ENCODE peak calls at places on chromosome 11, in seven cellular contexts. X, M, V, N, A, W and I are unnamed samples. For H3K4me1, the result is how much of the 10 kb centered on the place peaks cover.

GRCh38 chr11:61026121-61027031 is 54.9 kb downstream of the CD6 start:
- DNase-seq in X (no peak), M (no peak), V (no peak), N (no peak), A (no peak), W (no peak), I (no peak)

GRCh38 chr11:83639995-83640758 is 354.0 kb upstream of the CCDC90B start:
- DNase-seq in X (no peak), M (no peak), V (no peak), N (no peak), A (no peak), W (no peak), I (no peak)

GRCh38 chr11:8870461-8871282 is 40.3 kb upstream of the AKIP1 start:
- DNase-seq in X (peak), M (peak), V (peak), N (peak), A (peak), W (no peak), I (peak)

GRCh38 chr11:11640996-11641395 is 19.2 kb upstream of the GALNT18 start:
- DNase-seq in X (no peak), M (no peak), V (no peak), N (no peak), A (no peak), W (no peak), I (no peak)

GRCh38 chr11:58204042-58204441 is at the start of gene OR1S2:
- DNase-seq in X (no peak), M (no peak), V (no peak), N (no peak), A (no peak), W (no peak), I (no peak)

GRCh38 chr11:16292167-16292859 is 64.0 kb downstream of the SOX6 start:
- DNase-seq in X (no peak), M (no peak), V (no peak), N (no peak), A (no peak), W (no peak), I (no peak)

GRCh38 chr11:31690041-31690440 is 121.1 kb downstream of the PAX6 start:
- DNase-seq in X (peak), M (peak), V (no peak), N (no peak), A (no peak), W (no peak), I (no peak)

GRCh38 chr11:95926714-95927113 is 2.8 kb upstream of the MTMR2 start:
- DNase-seq in X (no peak), M (no peak), V (no peak), N (no peak), A (no peak), W (no peak), I (no peak)

GRCh38 chr11:36296925-36297604 is 977 bp downstream of the PRR5L start:
- DNase-seq in X (peak), M (peak), V (no peak), N (no peak), A (no peak), W (no peak), I (no peak)

GRCh38 chr11:132519226-132519860 is 1013.0 kb downstream of the OPCML start:
- DNase-seq in X (no peak), M (peak), V (no peak), N (no peak), A (no peak), W (no peak), I (no peak)

GRCh38 chr11:116931206-116931953 is 94.0 kb upstream of the APOA1 start:
- DNase-seq in X (peak), M (peak), V (no peak), N (no peak), A (peak), W (no peak), I (no peak)

GRCh38 chr11:13720940-13721339 is 52.5 kb downstream of the FAR1 start:
- DNase-seq in X (no peak), M (peak), V (no peak), N (no peak), A (peak), W (no peak), I (no peak)

GRCh38 chr11:97683733-97684132 is 1293.9 kb downstream of the JRKL start:
- DNase-seq in X (no peak), M (no peak), V (peak), N (no peak), A (peak), W (no peak), I (peak)

GRCh38 chr11:78037056-78037455 is 14.0 kb upstream of the KCTD14 start:
- DNase-seq in X (no peak), M (no peak), V (no peak), N (no peak), A (no peak), W (no peak), I (no peak)

GRCh38 chr11:14971865-14972580 is at the start of gene CALCA:
- DNase-seq in X (peak), M (peak), V (no peak), N (no peak), A (no peak), W (no peak), I (peak)

GRCh38 chr11:71255323-71255722 is 2.9 kb upstream of the SHANK2 start:
- DNase-seq in X (no peak), M (no peak), V (no peak), N (no peak), A (peak), W (no peak), I (no peak)

GRCh38 chr11:80860632-80861031 is 1419.8 kb upstream of the TENM4 start:
- DNase-seq in X (peak), M (peak), V (no peak), N (no peak), A (peak), W (no peak), I (no peak)

GRCh38 chr11:23866641-23867040 is 630.2 kb upstream of the LUZP2 start:
- DNase-seq in X (no peak), M (peak), V (no peak), N (no peak), A (peak), W (no peak), I (no peak)

GRCh38 chr11:62552465-62552782 is 5.8 kb upstream of the AHNAK start:
- DNase-seq in X (peak), M (peak), V (no peak), N (no peak), A (no peak), W (no peak), I (peak)

GRCh38 chr11:105937738-105938137 is 84.3 kb downstream of the MSANTD4 start:
- DNase-seq in X (peak), M (peak), V (no peak), N (peak), A (peak), W (no peak), I (no peak)

GRCh38 chr11:111792955-111793500 is 26.8 kb upstream of the PPP2R1B start:
- DNase-seq in X (no peak), M (peak), V (no peak), N (no peak), A (no peak), W (no peak), I (no peak)

GRCh38 chr11:17763703-17764102 is 29.1 kb downstream of the KCNC1 start:
- DNase-seq in X (no peak), M (no peak), V (no peak), N (no peak), A (no peak), W (no peak), I (no peak)

GRCh38 chr11:14813506-14813905 is 78.5 kb downstream of the CYP2R1 start:
- DNase-seq in X (no peak), M (no peak), V (no peak), N (no peak), A (no peak), W (no peak), I (no peak)

GRCh38 chr11:2298131-2298794 is 3.5 kb downstream of the C11orf21 start:
- DNase-seq in X (no peak), M (no peak), V (no peak), N (no peak), A (no peak), W (no peak), I (no peak)

GRCh38 chr11:2697871-2698270 is 1.9 kb downstream of the KCNQ1OT1 start:
- DNase-seq in X (no peak), M (peak), V (no peak), N (no peak), A (peak), W (no peak), I (no peak)

DNA sequence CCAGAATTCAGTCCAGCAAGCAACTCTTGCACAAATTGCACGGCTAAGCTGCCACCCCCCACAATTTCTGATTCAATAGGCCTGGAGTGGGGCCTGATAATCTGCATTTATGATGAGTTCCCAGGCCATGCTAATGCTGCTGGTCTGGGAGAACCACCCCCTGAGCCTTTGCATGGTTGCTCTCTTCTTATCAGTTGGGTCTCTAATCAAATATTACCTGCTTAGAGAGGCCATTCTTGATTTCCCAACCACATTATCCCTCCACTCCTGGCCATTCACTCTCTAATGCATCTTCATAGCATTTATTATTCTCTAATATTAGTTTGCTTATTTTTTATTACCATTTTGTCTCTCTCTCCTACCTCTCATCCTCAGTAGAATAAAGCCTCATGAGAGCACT is 99.5 kb downstream of the NAV2 start:
- DNase-seq in X (no peak), M (no peak), V (no peak), N (no peak), A (no peak), W (no peak), I (no peak)
- H3K4me1 ChIP-seq in X (under half), M (under half), V (under half), N (under half), A (under half), W (under half), I (under half)

GRCh38 chr11:10519630-10520029 is 21.4 kb downstream of the RNF141 start:
- DNase-seq in X (no peak), M (no peak), V (no peak), N (no peak), A (no peak), W (no peak), I (no peak)

GRCh38 chr11:10524471-10524870 is 16.5 kb downstream of the RNF141 start:
- DNase-seq in X (no peak), M (no peak), V (no peak), N (no peak), A (no peak), W (no peak), I (no peak)

GRCh38 chr11:10520562-10520961 is 20.4 kb downstream of the RNF141 start:
- DNase-seq in X (no peak), M (no peak), V (no peak), N (no peak), A (no peak), W (no peak), I (no peak)

GRCh38 chr11:10522276-10522675 is 18.7 kb downstream of the RNF141 start:
- DNase-seq in X (no peak), M (no peak), V (no peak), N (no peak), A (no peak), W (no peak), I (no peak)

DNA sequence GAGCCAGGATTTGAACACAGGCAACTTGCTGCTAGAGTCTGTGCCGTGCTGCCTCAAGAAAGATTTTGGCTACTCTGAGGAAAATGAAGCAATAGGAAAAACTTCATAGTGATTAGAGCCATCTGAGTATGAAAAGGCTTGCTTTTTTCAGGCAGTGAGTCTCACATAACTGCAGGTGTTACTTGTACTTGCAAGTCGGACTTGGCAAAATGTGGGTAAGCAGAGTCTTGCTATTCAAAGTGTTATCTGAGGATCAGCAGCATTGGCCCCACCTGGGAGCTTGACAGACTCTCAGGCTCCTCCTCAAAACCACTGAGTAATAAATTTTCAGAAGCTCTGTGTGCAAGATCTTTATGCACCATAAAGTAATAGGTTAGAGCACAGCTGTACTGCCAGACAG is 18.1 kb downstream of the RNF141 start:
- DNase-seq in X (peak), M (no peak), V (no peak), N (no peak), A (peak), W (no peak), I (no peak)
- TF ChIP-seq EZH2 in X (no peak), M (no peak), V (no peak), N (no peak), A (no peak), W (no peak), I (no peak)

GRCh38 chr11:134275188-134275533 is 1.0 kb upstream of the GLB1L3 start:
- DNase-seq in X (no peak), M (no peak), V (no peak), N (no peak), A (no peak), W (no peak), I (no peak)

GRCh38 chr11:134276396-134277175 is 407 bp downstream of the GLB1L3 start:
- DNase-seq in X (no peak), M (peak), V (no peak), N (no peak), A (no peak), W (no peak), I (peak)

GRCh38 chr11:134273317-134273712 is 2.9 kb upstream of the GLB1L3 start:
- DNase-seq in X (no peak), M (no peak), V (no peak), N (no peak), A (no peak), W (no peak), I (no peak)

GRCh38 chr11:134277176-134278001 is 1.2 kb downstream of the GLB1L3 start:
- DNase-seq in X (no peak), M (peak), V (no peak), N (no peak), A (no peak), W (no peak), I (peak)

DNA sequence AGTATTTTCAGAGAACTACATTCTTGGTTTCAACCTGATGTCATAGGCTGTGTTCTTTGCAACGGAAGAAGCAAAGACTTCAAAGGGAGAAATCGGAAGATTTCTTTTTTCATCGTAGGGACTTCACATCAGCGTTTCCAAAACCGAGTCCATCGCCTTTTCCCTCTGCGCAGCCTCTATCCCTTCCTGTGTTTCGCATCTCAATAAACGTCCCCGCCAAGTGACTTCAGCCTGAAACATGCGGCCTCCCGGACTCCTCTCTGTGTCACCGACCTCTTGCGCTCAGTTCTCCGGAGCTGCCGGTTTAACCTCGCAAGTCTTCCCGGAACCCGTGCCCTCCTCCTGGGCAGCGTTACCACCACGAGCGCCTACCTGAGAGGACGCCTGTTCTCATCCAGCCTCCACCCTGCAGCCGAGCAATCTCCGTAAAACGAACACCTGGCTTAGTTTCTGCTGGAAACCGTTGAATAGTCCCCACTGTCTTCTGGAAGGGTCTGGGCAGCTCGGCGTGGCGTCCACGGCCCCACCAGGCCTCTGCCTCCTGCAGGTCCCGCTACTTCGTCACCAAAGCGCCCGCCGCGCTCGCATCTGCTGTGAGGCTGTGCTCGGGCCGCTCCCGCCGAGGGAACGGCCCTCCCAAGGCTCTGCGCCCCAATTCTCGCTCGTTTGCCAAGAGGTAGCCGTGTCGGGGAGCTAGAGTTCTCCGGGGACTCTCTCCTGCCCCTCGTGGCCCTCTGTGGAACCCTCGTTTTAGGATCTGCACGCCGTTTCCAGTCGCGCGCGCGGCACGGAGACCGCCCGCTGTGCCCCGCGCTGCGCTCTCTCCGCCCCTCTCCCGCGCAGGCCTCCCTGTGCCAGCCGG is at the start of gene GLB1L3:
- DNase-seq in X (peak), M (peak), V (peak), N (no peak), A (peak), W (no peak), I (peak)
- H3K27ac ChIP-seq in X (no peak), M (no peak), V (no peak), N (no peak), A (peak), W (no peak), I (no peak)

GRCh38 chr11:47406896-47407745 is 1.3 kb upstream of the SLC39A13 start:
- DNase-seq in X (peak), M (peak), V (no peak), N (no peak), A (no peak), W (no peak), I (peak)
- H3K4me1 ChIP-seq in X (under half), M (under half), V (under half), N (under half), A (under half), W (under half), I (under half)

GRCh38 chr11:129373489-129373953 is 2.1 kb upstream of the BARX2 start:
- DNase-seq in X (peak), M (peak), V (no peak), N (no peak), A (no peak), W (no peak), I (peak)

GRCh38 chr11:129372609-129373488 is 2.8 kb upstream of the BARX2 start:
- DNase-seq in X (no peak), M (peak), V (no peak), N (no peak), A (no peak), W (no peak), I (peak)

GRCh38 chr11:129375731-129376657 is at the start of gene BARX2:
- DNase-seq in X (peak), M (peak), V (no peak), N (peak), A (peak), W (no peak), I (peak)

GRCh38 chr11:129374993-129375721 is 491 bp upstream of the BARX2 start:
- DNase-seq in X (peak), M (peak), V (no peak), N (no peak), A (peak), W (no peak), I (no peak)

DNA sequence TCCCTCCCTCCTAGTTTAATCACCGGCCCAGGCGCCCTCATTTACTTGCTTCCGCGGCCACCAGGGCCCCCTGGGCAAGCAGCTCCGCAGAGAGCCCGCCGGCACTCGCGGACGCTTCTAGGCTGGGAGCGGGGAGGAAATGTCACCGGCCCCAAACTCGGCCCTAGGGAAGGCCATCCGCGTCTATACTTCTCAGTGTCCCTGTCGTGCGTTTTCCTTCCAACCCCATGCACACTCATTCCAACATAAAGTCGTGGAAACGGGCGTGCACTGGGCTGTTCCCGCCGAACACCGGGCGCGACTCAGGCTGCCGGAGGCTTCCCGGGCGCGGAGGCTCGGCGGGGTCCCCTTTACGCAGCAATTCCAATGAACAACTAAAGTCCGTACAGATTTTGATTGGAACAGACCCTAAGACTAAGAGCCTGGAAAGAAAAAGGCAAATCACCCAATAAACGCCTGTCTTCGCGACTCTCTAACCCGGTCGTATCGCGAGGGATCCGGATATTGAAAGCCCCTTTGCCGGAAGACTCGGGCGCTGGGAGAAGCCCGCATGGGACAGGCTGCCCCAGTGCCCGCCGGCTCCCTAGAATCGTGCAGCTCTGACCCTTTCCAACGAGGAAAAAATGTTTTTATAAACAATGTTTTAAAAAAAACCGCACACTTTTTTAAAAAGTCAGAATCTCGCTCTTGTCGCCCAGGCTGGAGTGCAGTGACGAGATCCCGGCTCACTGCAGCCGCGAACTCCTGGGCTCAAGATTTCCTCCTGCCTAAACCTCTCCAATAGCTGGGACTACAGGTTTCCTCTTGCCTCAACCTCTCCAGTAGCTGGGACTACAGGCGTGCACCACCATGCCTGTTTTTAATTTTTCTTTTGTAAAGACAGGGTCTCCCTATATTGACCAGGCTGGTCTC is 1.3 kb upstream of the BARX2 start:
- DNase-seq in X (peak), M (peak), V (no peak), N (no peak), A (no peak), W (no peak), I (peak)
- TF ChIP-seq EZH2 in X (peak), M (peak), V (no peak), N (no peak), A (peak), W (no peak), I (peak)

DNA sequence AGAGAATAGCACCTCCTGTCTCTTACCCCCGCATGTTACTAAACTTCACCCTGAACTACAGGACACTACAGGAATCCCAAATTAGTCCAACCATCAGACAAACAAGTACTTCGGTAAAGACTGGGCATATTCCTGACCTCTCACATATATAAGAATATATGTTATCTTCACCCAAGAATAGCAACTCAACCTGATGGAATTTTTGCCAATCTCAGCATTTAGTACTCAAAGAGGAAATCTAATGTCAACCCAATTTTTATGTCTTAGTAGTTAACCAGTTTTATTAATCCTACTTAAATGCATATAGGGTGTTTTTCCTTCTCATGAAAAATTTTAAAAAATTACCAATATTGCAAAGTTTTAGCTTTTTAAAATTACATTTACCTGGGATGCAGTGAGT is 26.2 kb downstream of the PGR start:
- DNase-seq in X (no peak), M (no peak), V (no peak), N (no peak), A (no peak), W (no peak), I (no peak)
- H3K27ac ChIP-seq in X (no peak), M (no peak), V (no peak), N (no peak), A (no peak), W (no peak), I (no peak)